ENCODE peak calls at places on chromosomes 4 and X, in five cellular contexts. A is OCI-LY7, M is Peyer's patch, F is thoracic aorta, G is heart right ventricle. T is an unnamed sample. For H3K4me1 and H3K36me3, the result is how much of the 10 kb centered on the place peaks cover.

GRCh38 chrX:95044331-95044730 is 1370.3 kb downstream of the FAM133A start:
- DNase-seq in A (no peak), G (no peak), F (no peak), M (no peak), T (no peak)

GRCh38 chr4:177041356-177041755 is 248.6 kb upstream of the VEGFC start:
- DNase-seq in G (no peak), M (no peak), A (no peak), F (no peak), T (no peak)

GRCh38 chr4:116880625-116881024 is 204.8 kb downstream of the TRAM1L1 start:
- DNase-seq in A (no peak), M (no peak), G (no peak), F (no peak), T (no peak)

GRCh38 chr4:158080354-158080753 is 92.5 kb downstream of the GASK1B start:
- DNase-seq in G (no peak), F (no peak), M (no peak), A (no peak), T (no peak)

GRCh38 chr4:163395055-163395454 is 51.4 kb downstream of the NPY5R start:
- DNase-seq in A (no peak), M (no peak), G (no peak), F (no peak), T (no peak)

GRCh38 chrX:34401411-34401810 is 255.7 kb downstream of the TMEM47 start:
- DNase-seq in G (no peak), F (no peak), M (no peak), A (no peak), T (no peak)

GRCh38 chr4:159608434-159608833 is 505.6 kb downstream of the RAPGEF2 start:
- DNase-seq in F (no peak), A (no peak), G (no peak), M (no peak), T (no peak)

GRCh38 chr4:1640110-1640509 is 44.0 kb downstream of the FAM53A start:
- DNase-seq in F (no peak), A (no peak), G (no peak), M (no peak), T (no peak)

GRCh38 chr4:184163813-184164212 is 53.9 kb downstream of the ENPP6 start:
- DNase-seq in M (peak), F (no peak), G (peak), A (peak), T (peak)

GRCh38 chr4:1130318-1131186 is 17.2 kb upstream of the RNF212 start:
- DNase-seq in A (peak), M (peak), G (peak), F (no peak), T (peak)

GRCh38 chrX:44784241-44784640 is 59.6 kb upstream of the DUSP21 start:
- DNase-seq in A (no peak), G (no peak), F (no peak), M (no peak), T (no peak)

GRCh38 chr4:140326395-140326993 is 47.0 kb upstream of the SCOC start:
- DNase-seq in G (no peak), A (peak), F (no peak), M (peak), T (no peak)

GRCh38 chrX:100687128-100687527 is 43.1 kb downstream of the SRPX2 start:
- DNase-seq in M (no peak), A (peak), F (no peak), G (no peak), T (no peak)

GRCh38 chrX:98071331-98071730 is 1187.6 kb downstream of the RPA4 start:
- DNase-seq in M (no peak), F (no peak), G (no peak), A (no peak), T (no peak)

GRCh38 chr4:184803133-184803532 is 22.6 kb downstream of the ACSL1 start:
- DNase-seq in G (no peak), A (no peak), F (no peak), M (peak), T (no peak)

GRCh38 chrX:28022371-28022770 is 41.1 kb upstream of the DCAF8L1 start:
- DNase-seq in G (no peak), M (no peak), F (no peak), A (no peak), T (no peak)

GRCh38 chrX:22323541-22323940 is 50.8 kb downstream of the CBLL2 start:
- DNase-seq in F (no peak), A (no peak), G (no peak), M (no peak), T (no peak)

GRCh38 chr4:158209825-158210807 is at the start of gene TMEM144:
- DNase-seq in F (peak), M (peak), A (no peak), G (peak), T (peak)

GRCh38 chrX:19193584-19193983 is 71.3 kb upstream of the ADGRG2 start:
- DNase-seq in F (no peak), M (no peak), A (no peak), G (no peak), T (no peak)

GRCh38 chr4:20831746-20832145 is 131.5 kb downstream of the PACRGL start:
- DNase-seq in A (no peak), G (no peak), M (no peak), F (no peak), T (no peak)

GRCh38 chr4:7987148-7987989 is 47.7 kb upstream of the AFAP1 start:
- DNase-seq in A (peak), F (peak), G (peak), M (peak), T (peak)

GRCh38 chr4:38281416-38282071 is 321.3 kb downstream of the PTTG2 start:
- DNase-seq in A (no peak), G (no peak), M (no peak), F (no peak), T (no peak)

GRCh38 chr4:184265566-184266351 is 48.1 kb upstream of the ENPP6 start:
- DNase-seq in M (peak), F (no peak), A (no peak), G (no peak), T (no peak)

GRCh38 chr4:146095091-146095690 is 80.3 kb upstream of the LSM6 start:
- DNase-seq in G (no peak), F (no peak), M (peak), A (peak), T (no peak)

GRCh38 chr4:139762715-139763114 is 97.1 kb downstream of the MGST2 start:
- DNase-seq in A (no peak), G (no peak), F (no peak), M (no peak), T (no peak)

GRCh38 chr4:24557036-24558022 is 27.0 kb downstream of the DHX15 start:
- DNase-seq in G (no peak), F (no peak), A (no peak), M (peak), T (no peak)

GRCh38 chrX:108420481-108420880 is 17.7 kb downstream of the COL4A6 start:
- DNase-seq in G (no peak), F (no peak), M (no peak), A (no peak), T (no peak)

GRCh38 chrX:117063224-117063623 is 600.4 kb upstream of the CT83 start:
- DNase-seq in A (no peak), G (no peak), M (no peak), F (no peak), T (no peak)

GRCh38 chr4:93894995-93895394 is 66.4 kb downstream of the ATOH1 start:
- DNase-seq in A (no peak), F (no peak), G (no peak), M (no peak), T (no peak)

GRCh38 chr4:150280081-150280950 is 202.1 kb downstream of the DCLK2 start:
- DNase-seq in G (no peak), A (no peak), F (no peak), M (no peak), T (no peak)

GRCh38 chr4:78656968-78657445 is 105.4 kb downstream of the ANXA3 start:
- DNase-seq in M (no peak), G (no peak), A (peak), F (no peak), T (no peak)

GRCh38 chr4:104418313-104418712 is 76.4 kb downstream of the CXXC4 start:
- DNase-seq in G (no peak), M (no peak), A (no peak), F (no peak), T (no peak)

DNA sequence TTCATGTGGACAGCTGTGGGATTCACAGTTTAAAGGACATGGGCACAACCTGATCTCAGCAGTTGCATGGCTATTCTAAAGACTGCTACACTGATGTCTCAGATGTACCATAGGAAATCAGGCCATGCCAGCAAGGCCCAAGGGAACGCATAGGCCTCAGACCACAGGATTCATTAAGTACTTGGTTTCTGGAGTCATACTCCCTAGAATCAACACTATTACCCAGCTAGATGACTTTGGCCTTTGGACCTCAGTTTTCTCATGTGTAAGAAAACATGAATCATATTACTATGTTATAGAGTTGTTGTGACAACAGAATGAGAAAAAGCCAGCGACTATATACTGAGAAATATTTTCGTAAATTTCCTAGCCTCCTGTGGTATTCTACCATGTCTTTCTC is 67.9 kb downstream of the NHS start:
- DNase-seq in F (no peak), M (no peak), A (no peak), G (no peak), T (no peak)
- H3K4me1 ChIP-seq in F (under half), M (under half), A (under half), G (under half), T (under half)

GRCh38 chr4:138233313-138233712 is 8.8 kb downstream of the SLC7A11 start:
- DNase-seq in G (no peak), M (no peak), F (no peak), A (no peak), T (no peak)
- H3K36me3 ChIP-seq in G (under half), M (under half), F (under half), A (half or more), T (under half)

DNA sequence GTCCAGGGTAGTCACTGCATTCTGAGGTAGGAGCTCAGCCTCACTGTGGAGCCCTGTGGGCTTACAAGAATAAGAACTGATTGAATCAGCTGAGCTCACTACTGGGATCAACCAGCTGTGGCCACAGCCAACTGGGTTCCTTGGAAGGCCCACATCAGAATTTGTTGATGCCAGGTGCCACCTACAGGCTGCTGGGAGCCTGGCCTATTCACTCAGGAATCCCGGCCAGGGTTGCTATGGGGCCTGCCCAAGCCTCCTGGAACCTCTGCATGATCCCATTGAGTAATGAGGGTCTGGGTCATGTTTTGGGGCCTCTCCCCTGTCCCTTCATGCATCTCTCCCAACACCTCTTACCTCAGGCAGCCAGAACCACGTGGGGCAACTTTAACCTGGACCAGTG is 53.9 kb upstream of the KIAA1210 start:
- DNase-seq in F (no peak), M (no peak), G (no peak), A (no peak), T (no peak)
- TF ChIP-seq CTCF in F (no peak), M (no peak), G (peak), A (peak), T (no peak)

GRCh38 chrX:148281920-148282319 is 218.5 kb upstream of the AFF2 start:
- DNase-seq in M (no peak), F (no peak), A (no peak), G (no peak), T (no peak)
- H3K4me1 ChIP-seq in M (under half), F (under half), A (under half), G (under half), T (under half)

GRCh38 chrX:1387141-1387776 is 4.7 kb downstream of the SLC25A6 start:
- DNase-seq in A (no peak), M (peak), G (no peak), F (no peak), T (peak)

GRCh38 chrX:1384738-1385250 is 7.1 kb downstream of the SLC25A6 start:
- DNase-seq in M (peak), G (no peak), F (no peak), A (no peak), T (peak)

GRCh38 chrX:1385824-1386223 is 6.1 kb downstream of the SLC25A6 start:
- DNase-seq in F (no peak), M (peak), A (no peak), G (no peak), T (no peak)

GRCh38 chrX:1385251-1385794 is 6.6 kb downstream of the SLC25A6 start:
- DNase-seq in G (no peak), A (no peak), F (no peak), M (peak), T (peak)

GRCh38 chrX:1386338-1387127 is 5.4 kb downstream of the SLC25A6 start:
- DNase-seq in M (peak), A (no peak), G (no peak), F (no peak), T (peak)
- H3K36me3 ChIP-seq in M (under half), A (half or more), G (under half), F (half or more), T (under half)

GRCh38 chrX:71911023-71911730 is 532 bp downstream of the NHSL2 start:
- DNase-seq in A (no peak), M (no peak), F (no peak), G (peak), T (peak)
- TF ChIP-seq CTCF in A (no peak), M (no peak), F (no peak), G (peak), T (no peak)

DNA sequence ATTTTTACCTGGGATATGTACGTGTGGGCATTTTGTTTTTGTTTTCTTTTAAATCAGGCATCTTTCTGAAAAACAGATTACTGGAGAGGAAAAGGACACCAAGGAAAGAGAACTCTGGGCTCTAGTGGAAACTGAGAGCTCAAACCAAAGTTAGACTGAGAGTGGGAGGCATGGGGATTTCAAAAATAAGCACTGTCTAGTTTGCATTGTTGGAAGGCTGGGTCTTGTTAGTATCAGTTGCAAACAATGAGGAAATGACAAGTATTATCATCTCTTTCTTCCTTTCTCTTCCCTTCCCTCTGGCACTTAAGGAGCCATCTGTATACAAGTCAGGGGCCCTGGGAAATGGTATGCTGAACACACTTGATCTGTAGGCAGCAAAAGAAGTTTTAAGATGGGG is 48.1 kb upstream of the GRXCR1 start:
- DNase-seq in G (no peak), F (no peak), M (no peak), A (no peak), T (no peak)
- H3K4me1 ChIP-seq in G (under half), F (under half), M (under half), A (under half), T (under half)

GRCh38 chrX:129574214-129574613 is 34.2 kb downstream of the OCRL start:
- DNase-seq in A (no peak), G (no peak), M (no peak), F (no peak), T (no peak)
- H3K36me3 ChIP-seq in A (under half), G (under half), M (under half), F (under half), T (under half)